ENCODE peak calls at places on chromosomes 5 and 9, in seven cellular contexts. K is NCI-H1105; B is activated CD8-positive, alpha-beta memory T cell treated with anti-CD3 and anti-CD28 coated beads for 24 hours; R is glomerular endothelial cell; H is ovary; Z is Karpas-422; C is astrocyte of the spinal cord. J is an unnamed sample.

GRCh38 chr5:81856948-81857928 is 106.3 kb upstream of the SSBP2 start:
- DNase-seq in K (peak), B (no peak), R (no peak), H (peak), Z (peak), C (peak), J (no peak)

GRCh38 chr5:172818081-172818480 is 16.0 kb upstream of the ERGIC1 start:
- DNase-seq in K (no peak), B (no peak), R (no peak), H (no peak), Z (no peak), C (no peak), J (no peak)

GRCh38 chr9:16501098-16501663 is 369.3 kb downstream of the BNC2 start:
- DNase-seq in K (no peak), B (no peak), R (no peak), H (no peak), Z (no peak), C (peak), J (no peak)

GRCh38 chr9:88529496-88529895 is 5.5 kb upstream of the NXNL2 start:
- DNase-seq in K (no peak), B (no peak), R (no peak), H (no peak), Z (no peak), C (no peak), J (no peak)

GRCh38 chr5:31990701-31991110 is 183.4 kb downstream of the GOLPH3 start:
- DNase-seq in K (no peak), B (no peak), R (no peak), H (no peak), Z (no peak), C (no peak), J (peak)

GRCh38 chr5:111685969-111686368 is 71.0 kb downstream of the NREP start:
- DNase-seq in K (no peak), B (no peak), R (no peak), H (no peak), Z (peak), C (no peak), J (no peak)

GRCh38 chr5:179620703-179621350 is 2.6 kb downstream of the HNRNPH1 start:
- DNase-seq in K (no peak), B (no peak), R (no peak), H (no peak), Z (peak), C (no peak), J (no peak)

GRCh38 chr9:83620841-83621636 is 1.9 kb upstream of the IDNK start:
- DNase-seq in K (peak), B (peak), R (peak), H (no peak), Z (peak), C (peak), J (peak)

GRCh38 chr9:72951043-72951442 is 1.8 kb downstream of the ALDH1A1 start:
- DNase-seq in K (no peak), B (no peak), R (no peak), H (no peak), Z (no peak), C (no peak), J (no peak)

GRCh38 chr9:77585335-77585786 is 62.8 kb downstream of the GNA14 start:
- DNase-seq in K (no peak), B (no peak), R (no peak), H (no peak), Z (no peak), C (no peak), J (no peak)

GRCh38 chr5:126487596-126487995 is 64.4 kb downstream of the GRAMD2B start:
- DNase-seq in K (no peak), B (no peak), R (no peak), H (no peak), Z (no peak), C (no peak), J (no peak)

GRCh38 chr9:112917027-112917986 is 26.6 kb upstream of the SLC46A2 start:
- DNase-seq in K (no peak), B (no peak), R (no peak), H (no peak), Z (no peak), C (no peak), J (no peak)

GRCh38 chr9:93064392-93065124 is 6.1 kb downstream of the SUSD3 start:
- DNase-seq in K (no peak), B (peak), R (no peak), H (no peak), Z (peak), C (peak), J (no peak)

GRCh38 chr9:78781681-78782080 is 484.8 kb downstream of the PSAT1 start:
- DNase-seq in K (no peak), B (no peak), R (no peak), H (no peak), Z (no peak), C (no peak), J (peak)

GRCh38 chr5:123719004-123719403 is 207.0 kb downstream of the CSNK1G3 start:
- DNase-seq in K (no peak), B (no peak), R (no peak), H (no peak), Z (no peak), C (no peak), J (no peak)

GRCh38 chr5:132219981-132220380 is 7.7 kb downstream of the P4HA2 start:
- DNase-seq in K (no peak), B (no peak), R (no peak), H (no peak), Z (no peak), C (no peak), J (no peak)

GRCh38 chr9:99092643-99093491 is 12.0 kb upstream of the TGFBR1 start:
- DNase-seq in K (no peak), B (peak), R (no peak), H (no peak), Z (no peak), C (no peak), J (no peak)

GRCh38 chr5:173849908-173850307 is 38.2 kb upstream of the CPEB4 start:
- DNase-seq in K (no peak), B (no peak), R (no peak), H (no peak), Z (no peak), C (no peak), J (no peak)

GRCh38 chr5:158478139-158478538 is 619.2 kb upstream of the CLINT1 start:
- DNase-seq in K (no peak), B (no peak), R (no peak), H (no peak), Z (no peak), C (no peak), J (no peak)

GRCh38 chr9:134633362-134634142 is 8.1 kb upstream of the COL5A1 start:
- DNase-seq in K (no peak), B (no peak), R (no peak), H (no peak), Z (no peak), C (no peak), J (no peak)

GRCh38 chr5:173577817-173578216 is 38.6 kb downstream of the BOD1 start:
- DNase-seq in K (no peak), B (no peak), R (no peak), H (no peak), Z (no peak), C (no peak), J (no peak)

GRCh38 chr5:131067596-131067995 is 97.5 kb downstream of the HINT1 start:
- DNase-seq in K (no peak), B (no peak), R (no peak), H (no peak), Z (no peak), C (no peak), J (no peak)

GRCh38 chr5:39755986-39756385 is 331.2 kb upstream of the DAB2 start:
- DNase-seq in K (no peak), B (no peak), R (peak), H (no peak), Z (no peak), C (peak), J (peak)